ENCODE peak calls at places on chromosome 15, in five cellular contexts. O is Karpas-422; E is CD4-positive, alpha-beta memory T cell; N is cardiac fibroblast; C is aorta. X is an unnamed sample.

GRCh38 chr15:61101543-61101942 is 127.6 kb downstream of the RORA start:
- DNase-seq in C (no peak), O (no peak), N (no peak), E (no peak), X (no peak)

GRCh38 chr15:76501726-76502125 is 165.2 kb downstream of the ISL2 start:
- DNase-seq in N (peak), C (no peak), E (no peak), O (no peak), X (no peak)

GRCh38 chr15:96416934-96417759 is 86.6 kb downstream of the NR2F2 start:
- DNase-seq in E (no peak), O (no peak), N (peak), C (no peak), X (no peak)

GRCh38 chr15:56866798-56867197 is 51.6 kb upstream of the TCF12 start:
- DNase-seq in O (no peak), E (no peak), N (peak), C (no peak), X (no peak)

GRCh38 chr15:99016680-99017321 is 9.2 kb upstream of the PGPEP1L start:
- DNase-seq in E (no peak), O (no peak), N (peak), C (no peak), X (no peak)

GRCh38 chr15:50415752-50416404 is 8.3 kb upstream of the USP8 start:
- DNase-seq in E (no peak), N (peak), C (no peak), O (no peak), X (no peak)

GRCh38 chr15:70023064-70023768 is 74.5 kb downstream of the TLE3 start:
- DNase-seq in C (no peak), O (peak), N (peak), E (peak), X (peak)

GRCh38 chr15:101251830-101252820 is at the start of gene CHSY1:
- DNase-seq in C (peak), O (peak), E (peak), N (peak), X (peak)

GRCh38 chr15:88246081-88246480 is 10.5 kb downstream of the NTRK3 start:
- DNase-seq in N (no peak), O (no peak), C (no peak), E (no peak), X (no peak)

GRCh38 chr15:24823473-24823872 is 131.3 kb upstream of the SNRPN start:
- DNase-seq in E (no peak), N (no peak), C (no peak), O (no peak), X (no peak)

GRCh38 chr15:41473418-41473817 is 20.3 kb upstream of the ITPKA start:
- DNase-seq in E (no peak), N (no peak), C (no peak), O (no peak), X (no peak)
- H3K4me3 ChIP-seq in E (no peak), N (no peak), C (no peak), O (no peak), X (no peak)

DNA sequence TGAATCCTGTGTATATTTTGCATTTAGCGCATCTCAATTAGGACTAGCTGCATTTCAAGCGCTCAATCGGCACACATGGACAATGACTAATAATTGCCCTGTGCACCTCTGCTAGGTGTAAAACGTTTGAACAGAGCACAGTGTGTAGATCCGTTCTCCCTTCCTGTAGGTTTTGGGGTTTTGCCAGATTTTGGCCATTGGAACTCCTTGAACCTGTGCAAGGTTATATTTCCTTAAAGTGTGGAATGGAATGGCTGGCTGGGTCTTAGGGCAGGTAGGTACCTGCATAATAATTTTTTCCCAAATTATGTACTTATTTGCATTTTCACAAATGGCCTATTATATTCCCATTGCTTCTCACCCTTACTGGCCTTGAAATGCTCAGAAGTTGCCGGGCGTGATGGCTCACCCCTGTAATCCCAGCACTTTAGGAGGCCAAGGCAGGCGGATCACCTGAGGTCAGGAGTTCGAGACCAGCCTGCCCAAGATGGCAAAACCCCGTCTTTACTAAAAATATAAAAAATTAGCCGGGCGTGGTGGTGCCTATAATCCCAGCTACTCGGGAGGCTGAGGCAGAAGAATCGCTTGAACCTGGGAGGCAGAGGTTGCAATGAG is 774 bp downstream of the RNU5B-1 start:
- DNase-seq in E (no peak), O (no peak), N (no peak), C (peak), X (no peak)
- H3K4me3 ChIP-seq in E (peak), O (peak), N (peak), C (no peak), X (no peak)

DNA sequence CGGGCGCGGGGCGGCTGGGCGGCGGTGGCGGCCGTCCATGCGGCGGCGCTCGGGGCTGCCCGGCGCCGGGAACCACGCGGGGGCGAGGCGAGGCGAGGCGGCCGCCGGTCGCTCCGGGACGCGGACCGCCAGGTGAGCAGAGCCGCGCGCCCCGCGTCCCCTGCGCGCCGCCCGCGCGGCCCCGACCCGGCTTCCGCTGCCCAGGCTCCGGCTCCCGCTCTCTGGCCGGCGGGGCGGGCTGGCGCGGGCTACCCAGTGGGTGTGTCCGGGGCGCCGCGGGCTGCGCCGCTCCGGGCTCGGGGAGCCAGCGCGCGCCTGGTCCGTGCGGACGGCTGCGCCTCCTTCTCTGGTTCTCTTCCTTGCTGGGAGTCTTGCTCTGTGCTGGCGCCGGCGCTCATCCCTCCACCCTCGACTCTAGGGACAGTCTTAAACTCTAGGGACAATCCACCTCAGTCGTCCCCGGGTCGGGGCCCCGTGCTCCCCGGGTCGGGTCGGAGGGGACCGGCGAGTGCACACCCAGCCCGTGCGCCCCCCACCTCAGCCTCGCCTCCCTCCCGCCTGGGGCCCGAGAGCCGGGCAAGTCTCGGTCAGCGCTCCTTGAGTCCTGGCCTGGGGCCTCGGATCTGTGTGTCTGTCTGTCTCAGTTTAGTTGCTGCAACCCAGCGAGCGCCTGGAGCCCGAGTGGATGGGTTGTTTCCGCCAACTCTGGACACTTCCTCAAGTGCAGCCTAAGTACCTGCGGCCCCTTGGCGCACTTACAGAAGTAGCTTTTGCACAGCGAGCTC is 488 bp downstream of the THSD4 start:
- DNase-seq in E (no peak), O (no peak), C (peak), N (peak), X (no peak)
- H3K4me3 ChIP-seq in E (no peak), O (no peak), C (peak), N (peak), X (peak)

GRCh38 chr15:94259863-94260262 is 28.5 kb downstream of the MCTP2 start:
- DNase-seq in E (no peak), N (no peak), O (peak), C (no peak), X (no peak)

GRCh38 chr15:94258246-94258645 is 26.9 kb downstream of the MCTP2 start:
- DNase-seq in N (no peak), E (no peak), O (peak), C (no peak), X (peak)

GRCh38 chr15:94262201-94262600 is 30.8 kb downstream of the MCTP2 start:
- DNase-seq in E (no peak), O (no peak), C (no peak), N (no peak), X (no peak)

GRCh38 chr15:94255540-94255939 is 24.2 kb downstream of the MCTP2 start:
- DNase-seq in N (no peak), E (no peak), C (no peak), O (no peak), X (no peak)

DNA sequence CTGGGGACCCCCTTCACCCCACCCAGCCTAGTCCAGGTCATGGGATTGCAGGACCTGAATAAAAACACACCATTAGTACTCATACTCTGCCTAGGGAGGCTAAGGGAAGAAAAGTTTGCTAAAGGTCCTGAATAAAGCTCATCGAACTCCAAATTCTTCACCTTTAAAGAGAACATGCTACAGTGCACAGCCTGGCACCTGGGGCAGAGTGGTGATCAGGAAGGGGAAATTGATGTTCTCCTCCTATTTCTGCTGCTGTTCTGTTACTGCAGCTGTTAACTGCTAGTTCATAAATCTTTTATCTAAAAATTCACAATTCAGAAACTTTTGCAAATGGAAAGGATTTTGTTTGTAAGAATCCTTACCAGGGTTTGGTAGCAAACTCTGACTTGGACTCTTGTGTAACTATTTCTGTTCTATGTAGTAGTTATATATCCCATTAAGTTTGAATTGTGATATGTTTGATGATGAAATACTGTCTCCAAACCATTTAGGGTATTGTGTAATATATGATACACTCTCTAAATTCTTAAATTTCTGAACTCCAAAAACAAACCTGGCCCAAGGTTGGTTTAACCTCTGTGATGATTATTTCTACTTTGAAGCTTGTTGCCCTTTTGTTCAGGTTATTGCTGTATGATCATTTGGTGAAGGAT is 27.9 kb downstream of the MCTP2 start:
- DNase-seq in N (peak), C (no peak), O (peak), E (no peak), X (no peak)
- H3K4me3 ChIP-seq in N (no peak), C (no peak), O (peak), E (no peak), X (no peak)

GRCh38 chr15:37109952-37110630 is 9.7 kb upstream of the MEIS2 start:
- DNase-seq in C (no peak), O (no peak), E (no peak), N (peak), X (no peak)
- H3K4me3 ChIP-seq in C (peak), O (no peak), E (no peak), N (peak), X (no peak)

DNA sequence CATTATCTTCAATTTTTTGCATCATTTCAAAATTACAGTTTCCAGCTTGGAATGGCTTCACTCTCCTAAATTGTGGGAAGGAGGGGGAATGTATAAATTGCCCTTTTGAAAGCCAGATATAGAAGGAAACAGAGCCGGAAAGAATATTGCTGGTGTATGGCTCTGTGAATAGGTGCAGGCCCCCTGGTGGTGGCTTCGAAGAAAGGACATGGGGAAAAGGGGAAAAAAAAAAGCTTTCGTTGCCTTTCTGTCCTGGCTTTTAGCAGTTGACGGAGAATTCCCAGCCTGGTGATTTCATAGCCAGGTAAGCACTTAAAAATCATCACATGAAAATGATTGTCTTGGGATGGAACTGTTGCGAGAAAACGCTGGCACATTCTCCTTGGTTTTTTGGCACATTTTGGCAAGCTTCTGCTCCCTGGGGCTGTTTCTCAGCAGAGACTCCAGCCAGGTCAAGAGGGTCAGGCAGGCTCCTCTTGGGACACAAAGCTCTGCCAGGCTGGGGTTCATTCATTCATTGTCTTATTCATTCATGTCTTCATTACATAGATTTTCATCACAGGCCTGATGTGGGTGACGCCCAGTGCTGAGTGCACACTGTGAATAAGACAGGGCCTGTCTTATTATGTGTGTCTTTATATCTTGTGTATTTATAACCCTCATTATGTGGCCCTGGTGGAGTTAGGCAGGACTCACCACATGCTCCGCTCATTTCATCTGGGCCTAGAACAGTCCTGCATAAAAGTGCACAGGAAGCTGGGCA is 300.0 kb upstream of the TPM1 start:
- DNase-seq in O (peak), E (no peak), C (peak), N (peak), X (peak)
- H3K4me3 ChIP-seq in O (no peak), E (no peak), C (no peak), N (no peak), X (no peak)

GRCh38 chr15:58628206-58629057 is 121.1 kb downstream of the ADAM10 start:
- DNase-seq in C (no peak), O (no peak), E (no peak), N (peak), X (no peak)
- H3K4me3 ChIP-seq in C (peak), O (peak), E (peak), N (no peak), X (peak)

GRCh38 chr15:67740376-67740775 is 84.9 kb upstream of the SKOR1 start:
- DNase-seq in O (no peak), N (no peak), C (no peak), E (no peak), X (no peak)
- H3K4me3 ChIP-seq in O (no peak), N (no peak), C (no peak), E (no peak), X (no peak)

DNA sequence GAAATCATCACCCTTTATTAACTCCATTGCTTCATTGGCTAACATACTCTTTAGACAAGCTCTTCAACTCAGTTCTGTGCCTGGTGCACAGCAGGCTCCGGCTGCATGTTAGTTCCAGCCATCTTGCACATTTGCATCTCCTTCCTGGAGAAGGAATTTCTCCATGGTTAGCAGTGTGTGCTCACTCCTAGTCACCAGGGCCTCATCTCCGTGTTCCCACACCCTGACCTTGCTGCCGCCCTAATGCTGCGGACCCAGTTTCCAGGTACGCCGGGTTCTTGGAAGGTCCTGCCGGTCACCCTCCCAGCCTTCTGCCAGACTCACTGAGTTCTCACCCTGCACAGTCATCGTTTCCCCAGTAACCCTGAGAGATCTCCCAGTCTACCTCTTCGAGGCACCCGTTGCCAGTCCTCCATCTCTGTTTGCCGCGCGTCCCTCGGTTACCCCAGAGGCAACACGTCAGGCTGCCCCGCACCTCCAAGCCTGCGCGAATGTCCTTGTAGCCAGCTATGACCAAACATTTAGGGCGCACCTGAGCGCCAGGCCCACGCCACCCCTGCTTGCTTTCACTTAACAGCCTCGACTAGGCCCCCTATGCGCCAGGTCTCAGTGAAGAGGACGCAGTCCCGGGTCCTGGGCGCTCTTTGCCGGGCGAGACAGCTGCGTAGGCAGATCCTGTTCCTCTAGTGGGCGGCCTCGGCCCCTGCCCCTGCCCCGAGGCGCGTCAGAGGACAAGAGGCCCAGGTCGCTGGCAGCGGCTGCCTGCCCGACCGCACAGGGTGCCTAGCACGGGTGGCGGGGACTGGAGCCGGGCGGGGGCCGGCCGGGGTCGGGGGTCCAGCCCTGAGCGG is 744 bp upstream of the ZNF592 start:
- DNase-seq in E (peak), O (peak), N (peak), C (peak), X (no peak)
- H3K4me3 ChIP-seq in E (peak), O (peak), N (peak), C (peak), X (peak)

GRCh38 chr15:89775815-89776214 is 317 bp upstream of the MESP2 start:
- DNase-seq in C (no peak), O (no peak), N (no peak), E (no peak), X (no peak)
- H3K4me3 ChIP-seq in C (no peak), O (no peak), N (peak), E (no peak), X (no peak)